ENCODE peak calls at places on chromosome 14, in ten cellular contexts. M, K, O, H, G, J, L, T, Q and W are unnamed samples.

GRCh38 chr14:105343194-105343593 is 28.6 kb downstream of the PACS2 start:
- DNase-seq in M (no peak), K (no peak), O (no peak), H (no peak), G (no peak), J (no peak), L (no peak), T (no peak), Q (no peak), W (no peak)

GRCh38 chr14:61489527-61489926 is 168.1 kb downstream of the PRKCH start:
- DNase-seq in M (no peak), K (no peak), O (no peak), H (no peak), G (no peak), J (no peak), L (no peak), T (no peak), Q (no peak), W (no peak)

GRCh38 chr14:99570542-99571302 is 33.3 kb downstream of the CCDC85C start:
- DNase-seq in M (no peak), K (no peak), O (no peak), H (no peak), G (no peak), J (no peak), L (no peak), T (no peak), Q (no peak), W (no peak)

GRCh38 chr14:97074860-97075259 is 277.7 kb downstream of the VRK1 start:
- DNase-seq in M (peak), K (peak), O (no peak), H (no peak), G (no peak), J (no peak), L (no peak), T (no peak), Q (no peak), W (no peak)

GRCh38 chr14:92440345-92441003 is 73.1 kb upstream of the RIN3 start:
- DNase-seq in M (no peak), K (no peak), O (no peak), H (no peak), G (no peak), J (no peak), L (no peak), T (no peak), Q (no peak), W (no peak)

GRCh38 chr14:75328575-75328974 is 49.9 kb downstream of the FOS start:
- DNase-seq in M (no peak), K (no peak), O (no peak), H (no peak), G (no peak), J (no peak), L (no peak), T (no peak), Q (no peak), W (no peak)

GRCh38 chr14:36294543-36294942 is 25.9 kb downstream of the MBIP start:
- DNase-seq in M (no peak), K (no peak), O (no peak), H (no peak), G (no peak), J (no peak), L (no peak), T (no peak), Q (no peak), W (no peak)

GRCh38 chr14:68230941-68231717 is 411.6 kb downstream of the RAD51B start:
- DNase-seq in M (peak), K (no peak), O (no peak), H (no peak), G (no peak), J (no peak), L (no peak), T (no peak), Q (no peak), W (no peak)

GRCh38 chr14:71319646-71320045 is 412.4 kb downstream of the PCNX1 start:
- DNase-seq in M (peak), K (peak), O (no peak), H (no peak), G (peak), J (no peak), L (peak), T (peak), Q (no peak), W (no peak)

GRCh38 chr14:22176930-22177329 is 412.1 kb downstream of the DAD1 start:
- DNase-seq in M (no peak), K (no peak), O (no peak), H (no peak), G (no peak), J (no peak), L (no peak), T (no peak), Q (no peak), W (no peak)

GRCh38 chr14:100246809-100247428 is 8.0 kb downstream of the YY1 start:
- DNase-seq in M (peak), K (no peak), O (no peak), H (peak), G (peak), J (no peak), L (peak), T (no peak), Q (peak), W (no peak)

GRCh38 chr14:75441731-75442130 is 13.9 kb downstream of the JDP2 start:
- DNase-seq in M (no peak), K (no peak), O (no peak), H (no peak), G (no peak), J (no peak), L (peak), T (no peak), Q (no peak), W (no peak)

GRCh38 chr14:92729632-92730358 is 18.6 kb downstream of the LGMN start:
- DNase-seq in M (peak), K (peak), O (peak), H (peak), G (no peak), J (no peak), L (peak), T (peak), Q (no peak), W (no peak)

GRCh38 chr14:57865450-57866198 is at the start of gene SLC35F4:
- DNase-seq in M (no peak), K (peak), O (no peak), H (peak), G (no peak), J (no peak), L (peak), T (no peak), Q (peak), W (peak)

GRCh38 chr14:75068294-75069020 is 984 bp upstream of the ZC2HC1C start:
- DNase-seq in M (peak), K (no peak), O (no peak), H (no peak), G (no peak), J (no peak), L (no peak), T (no peak), Q (no peak), W (no peak)

GRCh38 chr14:96106891-96107290 is 67.7 kb downstream of the C14orf132 start:
- DNase-seq in M (no peak), K (no peak), O (no peak), H (no peak), G (no peak), J (no peak), L (no peak), T (no peak), Q (no peak), W (no peak)

GRCh38 chr14:75720828-75721227 is 59.8 kb downstream of the TTLL5 start:
- DNase-seq in M (no peak), K (no peak), O (no peak), H (peak), G (no peak), J (no peak), L (peak), T (peak), Q (no peak), W (no peak)

GRCh38 chr14:41604793-41605534 is 1.7 kb upstream of the LRFN5 start:
- DNase-seq in M (no peak), K (no peak), O (peak), H (peak), G (no peak), J (no peak), L (peak), T (peak), Q (peak), W (peak)

GRCh38 chr14:22202313-22202712 is 386.7 kb downstream of the DAD1 start:
- DNase-seq in M (no peak), K (no peak), O (no peak), H (no peak), G (no peak), J (no peak), L (no peak), T (no peak), Q (no peak), W (no peak)

GRCh38 chr14:58280954-58281787 is 17.2 kb upstream of the ARID4A start:
- DNase-seq in M (peak), K (peak), O (peak), H (peak), G (no peak), J (no peak), L (peak), T (peak), Q (no peak), W (peak)

GRCh38 chr14:94559638-94560290 is 1.5 kb upstream of the SERPINA4 start:
- DNase-seq in M (no peak), K (no peak), O (no peak), H (no peak), G (no peak), J (no peak), L (no peak), T (no peak), Q (no peak), W (peak)

GRCh38 chr14:61033851-61034250 is 52.8 kb downstream of the SLC38A6 start:
- DNase-seq in M (no peak), K (no peak), O (no peak), H (peak), G (no peak), J (no peak), L (peak), T (no peak), Q (no peak), W (no peak)

GRCh38 chr14:104344815-104345214 is 206.4 kb downstream of the KIF26A start:
- DNase-seq in M (no peak), K (no peak), O (no peak), H (no peak), G (no peak), J (no peak), L (no peak), T (no peak), Q (no peak), W (no peak)

GRCh38 chr14:32509632-32510187 is 180.6 kb downstream of the AKAP6 start:
- DNase-seq in M (peak), K (no peak), O (no peak), H (peak), G (no peak), J (peak), L (peak), T (peak), Q (no peak), W (no peak)

GRCh38 chr14:24289649-24290283 is 9.8 kb downstream of the DHRS1 start:
- DNase-seq in M (no peak), K (no peak), O (peak), H (no peak), G (no peak), J (no peak), L (no peak), T (no peak), Q (no peak), W (no peak)

GRCh38 chr14:68000516-68000915 is 180.9 kb downstream of the RAD51B start:
- DNase-seq in M (peak), K (no peak), O (no peak), H (no peak), G (no peak), J (no peak), L (no peak), T (no peak), Q (no peak), W (no peak)

GRCh38 chr14:73786632-73786941 is 65.0 kb upstream of the PTGR2 start:
- DNase-seq in M (no peak), K (peak), O (no peak), H (peak), G (peak), J (no peak), L (no peak), T (no peak), Q (no peak), W (peak)

GRCh38 chr14:101404426-101405170 is 156.7 kb upstream of the DIO3 start:
- DNase-seq in M (no peak), K (no peak), O (no peak), H (no peak), G (no peak), J (no peak), L (no peak), T (no peak), Q (no peak), W (no peak)

GRCh38 chr14:78921856-78922255 is 751.7 kb downstream of the NRXN3 start:
- DNase-seq in M (peak), K (no peak), O (no peak), H (no peak), G (peak), J (no peak), L (no peak), T (peak), Q (no peak), W (no peak)

GRCh38 chr14:21428930-21429329 is 27.0 kb downstream of the CHD8 start:
- DNase-seq in M (peak), K (no peak), O (no peak), H (no peak), G (no peak), J (no peak), L (no peak), T (no peak), Q (no peak), W (peak)

GRCh38 chr14:105931808-105932483 is 405.6 kb downstream of the TMEM121 start:
- DNase-seq in M (peak), K (peak), O (no peak), H (no peak), G (peak), J (no peak), L (no peak), T (no peak), Q (no peak), W (no peak)

GRCh38 chr14:73726025-73726961 is 12.1 kb upstream of the PNMA1 start:
- DNase-seq in M (peak), K (no peak), O (no peak), H (no peak), G (no peak), J (no peak), L (no peak), T (no peak), Q (no peak), W (no peak)

GRCh38 chr14:68363841-68364711 is 428.8 kb downstream of the ZFP36L1 start:
- DNase-seq in M (no peak), K (no peak), O (no peak), H (no peak), G (no peak), J (peak), L (no peak), T (no peak), Q (peak), W (no peak)

GRCh38 chr14:104979758-104980591 is 1.8 kb upstream of the AHNAK2 start:
- DNase-seq in M (peak), K (no peak), O (no peak), H (no peak), G (peak), J (no peak), L (no peak), T (no peak), Q (no peak), W (peak)

GRCh38 chr14:81766597-81766996 is 232.9 kb upstream of the SEL1L start:
- DNase-seq in M (no peak), K (no peak), O (no peak), H (no peak), G (no peak), J (no peak), L (no peak), T (no peak), Q (no peak), W (no peak)

GRCh38 chr14:58118097-58118496 is 33.9 kb downstream of the ARMH4 start:
- DNase-seq in M (no peak), K (no peak), O (no peak), H (no peak), G (no peak), J (no peak), L (no peak), T (no peak), Q (no peak), W (no peak)